ENCODE peak calls at places on chromosomes 7 and 10, in seven cellular contexts. L is aorta; W is CD4-positive, alpha-beta T cell; X is LNCaP clone FGC; H is uterus; Z is IMR-90; J is myocyte. F is an unnamed sample.

GRCh38 chr10:4431114-4431862 is 394.7 kb upstream of the AKR1E2 start:
- DNase-seq in J (peak), L (no peak), W (no peak), H (no peak), X (no peak), Z (peak), F (no peak)

GRCh38 chr7:71846160-71846559 is 566.0 kb downstream of the CALN1 start:
- DNase-seq in X (no peak), W (no peak), H (no peak), Z (no peak), J (no peak), L (no peak), F (no peak)

GRCh38 chr10:132550366-132551092 is 12.9 kb downstream of the INPP5A start:
- DNase-seq in J (no peak), L (peak), Z (no peak), W (peak), H (no peak), X (no peak), F (no peak)

GRCh38 chr10:72834183-72834825 is 59.2 kb upstream of the OIT3 start:
- DNase-seq in J (peak), L (no peak), X (peak), H (peak), Z (peak), W (no peak), F (no peak)

GRCh38 chr10:116765549-116766162 is 23.3 kb upstream of the HSPA12A start:
- DNase-seq in J (no peak), Z (no peak), W (no peak), X (no peak), H (no peak), L (no peak), F (no peak)

GRCh38 chr10:127715782-127716378 is 21.1 kb upstream of the FOXI2 start:
- DNase-seq in H (no peak), X (peak), L (no peak), Z (no peak), J (peak), W (no peak), F (no peak)

GRCh38 chr7:155839461-155839860 is 27.2 kb upstream of the SHH start:
- DNase-seq in J (no peak), H (no peak), Z (no peak), W (no peak), X (no peak), L (peak), F (no peak)

GRCh38 chr7:155224116-155224811 is 73.4 kb upstream of the INSIG1 start:
- DNase-seq in L (peak), J (no peak), W (no peak), Z (no peak), X (peak), H (no peak), F (no peak)

GRCh38 chr10:95457319-95457886 is 103.8 kb downstream of the SORBS1 start:
- DNase-seq in H (no peak), L (no peak), W (no peak), Z (no peak), X (no peak), J (no peak), F (no peak)

GRCh38 chr7:17275749-17276671 is 22.4 kb upstream of the AHR start:
- DNase-seq in L (no peak), W (no peak), H (no peak), J (peak), X (peak), Z (peak), F (no peak)

GRCh38 chr7:81470084-81470723 is 299.6 kb downstream of the HGF start:
- DNase-seq in X (no peak), Z (peak), J (peak), W (no peak), L (peak), H (peak), F (peak)

GRCh38 chr7:100087055-100087750 is 1.6 kb upstream of the COPS6 start:
- DNase-seq in X (no peak), Z (peak), H (no peak), W (no peak), L (no peak), J (peak), F (no peak)

GRCh38 chr7:102064361-102065025 is 222.2 kb upstream of the SH2B2 start:
- DNase-seq in L (peak), J (no peak), W (no peak), Z (peak), H (no peak), X (no peak), F (no peak)

GRCh38 chr10:6365384-6365783 is 162.7 kb downstream of the PFKFB3 start:
- DNase-seq in L (no peak), J (no peak), H (no peak), Z (no peak), X (peak), W (no peak), F (no peak)

GRCh38 chr7:66088861-66089838 is 13.5 kb downstream of the ASL start:
- DNase-seq in W (no peak), Z (no peak), H (no peak), X (no peak), J (no peak), L (no peak), F (no peak)

GRCh38 chr10:29317027-29317420 is 28.2 kb downstream of the LYZL1 start:
- DNase-seq in W (no peak), X (no peak), J (no peak), H (no peak), L (no peak), Z (peak), F (no peak)

GRCh38 chr10:75956624-75957023 is 525.2 kb downstream of the LRMDA start:
- DNase-seq in X (no peak), W (no peak), H (no peak), J (peak), L (no peak), Z (peak), F (no peak)

GRCh38 chr10:14507156-14507555 is 176.4 kb upstream of the FRMD4A start:
- DNase-seq in H (no peak), Z (no peak), W (no peak), X (no peak), J (peak), L (no peak), F (no peak)

GRCh38 chr7:47329320-47329926 is 252.5 kb downstream of the TNS3 start:
- DNase-seq in J (peak), H (no peak), X (no peak), L (peak), W (no peak), Z (peak), F (no peak)

GRCh38 chr10:69124558-69125121 is 662 bp downstream of the VPS26A start:
- DNase-seq in Z (peak), X (peak), H (peak), J (peak), W (peak), L (no peak), F (no peak)

GRCh38 chr7:29641651-29642050 is 78.0 kb downstream of the PRR15 start:
- DNase-seq in H (no peak), W (no peak), Z (no peak), X (no peak), L (no peak), J (peak), F (no peak)

GRCh38 chr10:130357226-130357625 is 221.0 kb downstream of the GLRX3 start:
- DNase-seq in X (no peak), H (no peak), J (no peak), W (no peak), Z (no peak), L (peak), F (no peak)

GRCh38 chr10:43125881-43126731 is 12.1 kb upstream of the CSGALNACT2 start:
- DNase-seq in J (no peak), L (peak), Z (no peak), W (no peak), X (no peak), H (no peak), F (no peak)

GRCh38 chr10:126663328-126663727 is 7.2 kb downstream of the C10orf90 start:
- DNase-seq in W (no peak), H (peak), Z (no peak), L (no peak), X (no peak), J (peak), F (peak)

GRCh38 chr7:81534446-81534845 is 235.4 kb downstream of the HGF start:
- DNase-seq in H (no peak), L (no peak), Z (no peak), X (no peak), J (peak), W (no peak), F (no peak)

GRCh38 chr7:45033261-45033930 is 33.4 kb downstream of the CCM2 start:
- DNase-seq in W (no peak), H (no peak), X (no peak), J (peak), L (no peak), Z (peak), F (no peak)

GRCh38 chr10:63264852-63265617 is 131.9 kb downstream of the NRBF2 start:
- DNase-seq in W (no peak), H (no peak), J (peak), X (no peak), L (no peak), Z (peak), F (peak)

GRCh38 chr10:96306516-96306915 is 2.3 kb downstream of the DNTT start:
- DNase-seq in L (no peak), Z (no peak), W (peak), H (no peak), J (peak), X (peak), F (peak)

GRCh38 chr7:158856883-158857668 is 718 bp downstream of the DYNC2I1 start:
- DNase-seq in Z (no peak), H (no peak), W (no peak), X (no peak), L (no peak), J (no peak), F (no peak)

GRCh38 chr7:78080811-78081210 is 282.2 kb downstream of the PHTF2 start:
- DNase-seq in L (no peak), W (no peak), H (no peak), J (peak), X (no peak), Z (peak), F (no peak)

GRCh38 chr10:110425684-110426293 is 71.9 kb upstream of the DUSP5 start:
- DNase-seq in H (no peak), Z (peak), W (no peak), L (peak), J (peak), X (no peak), F (no peak)

GRCh38 chr10:28991738-28992270 is 297.1 kb upstream of the LYZL1 start:
- DNase-seq in H (no peak), X (peak), L (no peak), Z (peak), J (peak), W (peak), F (no peak)

GRCh38 chr10:91422915-91423314 is 12.8 kb downstream of the HECTD2 start:
- DNase-seq in W (no peak), Z (no peak), L (no peak), H (no peak), J (peak), X (no peak), F (no peak)

F was measured in tibial nerve.